ENCODE peak calls at places on chromosomes 6 and 20, in four cellular contexts. P, O, T and D are unnamed samples.

GRCh38 chr6:46985943-46986342 is 56.2 kb downstream of the ADGRF1 start:
- DNase-seq in P (no peak), O (no peak), T (no peak), D (no peak)

GRCh38 chr20:57856658-57857057 is 146.8 kb upstream of the PMEPA1 start:
- DNase-seq in P (no peak), O (no peak), T (no peak), D (no peak)

GRCh38 chr6:136628996-136629395 is 78.8 kb upstream of the MAP7 start:
- DNase-seq in P (peak), O (no peak), T (no peak), D (no peak)

GRCh38 chr6:139996253-139996834 is 621.9 kb upstream of the CITED2 start:
- DNase-seq in P (peak), O (no peak), T (peak), D (no peak)

GRCh38 chr6:38220069-38220723 is 400.7 kb downstream of the ZFAND3 start:
- DNase-seq in P (no peak), O (no peak), T (no peak), D (no peak)

GRCh38 chr6:125050663-125051318 is 88.6 kb downstream of the RNF217 start:
- DNase-seq in P (no peak), O (no peak), T (no peak), D (no peak)

GRCh38 chr6:71334768-71335167 is 46.2 kb downstream of the OGFRL1 start:
- DNase-seq in P (peak), O (no peak), T (no peak), D (no peak)

GRCh38 chr6:129321303-129321702 is 388.7 kb downstream of the ARHGAP18 start:
- DNase-seq in P (no peak), O (no peak), T (no peak), D (no peak)

GRCh38 chr6:130098317-130098716 is 79.9 kb downstream of the L3MBTL3 start:
- DNase-seq in P (no peak), O (no peak), T (no peak), D (no peak)

GRCh38 chr20:48538058-48538825 is 289.6 kb downstream of the PREX1 start:
- DNase-seq in P (peak), O (no peak), T (no peak), D (no peak)

GRCh38 chr20:57652865-57653545 is 32.8 kb upstream of the ZBP1 start:
- DNase-seq in P (peak), O (no peak), T (no peak), D (no peak)

GRCh38 chr6:134373282-134373922 is 55.5 kb upstream of the SGK1 start:
- DNase-seq in P (peak), O (no peak), T (no peak), D (no peak)

GRCh38 chr6:163338671-163339405 is 75.7 kb upstream of the QKI start:
- DNase-seq in P (no peak), O (no peak), T (no peak), D (no peak)

GRCh38 chr6:160692369-160692959 is 9.6 kb upstream of the PLG start:
- DNase-seq in P (no peak), O (no peak), T (no peak), D (no peak)

GRCh38 chr6:19906161-19906560 is 69.0 kb downstream of the ID4 start:
- DNase-seq in P (no peak), O (no peak), T (no peak), D (no peak)

GRCh38 chr6:27156874-27157460 is 90.5 kb upstream of the PRSS16 start:
- DNase-seq in P (no peak), O (no peak), T (no peak), D (no peak)

GRCh38 chr6:4180653-4181255 is 45.4 kb upstream of the ECI2 start:
- DNase-seq in P (peak), O (no peak), T (no peak), D (no peak)

GRCh38 chr20:50245561-50246366 is 55.1 kb downstream of the CEBPB start:
- DNase-seq in P (peak), O (no peak), T (no peak), D (no peak)

GRCh38 chr6:129236110-129236509 is 353.2 kb downstream of the LAMA2 start:
- DNase-seq in P (no peak), O (no peak), T (no peak), D (no peak)

GRCh38 chr20:48879609-48880008 is 41.9 kb upstream of the ARFGEF2 start:
- DNase-seq in P (peak), O (no peak), T (no peak), D (no peak)

GRCh38 chr6:43951756-43952675 is 175.2 kb downstream of the MRPL14 start:
- DNase-seq in P (no peak), O (no peak), T (no peak), D (no peak)

GRCh38 chr6:38234141-38234540 is 405.6 kb downstream of the BTBD9 start:
- DNase-seq in P (no peak), O (no peak), T (no peak), D (no peak)

GRCh38 chr6:150813319-150813992 is 52.0 kb upstream of the MTHFD1L start:
- DNase-seq in P (peak), O (no peak), T (no peak), D (no peak)

GRCh38 chr6:148983986-148984385 is 237.2 kb downstream of the UST start:
- DNase-seq in P (no peak), O (no peak), T (no peak), D (no peak)

GRCh38 chr6:134532694-134533624 is 215.0 kb upstream of the SGK1 start:
- DNase-seq in P (no peak), O (no peak), T (no peak), D (no peak)

GRCh38 chr6:11126876-11127275 is 15.4 kb upstream of the ERVFRD-1 start:
- DNase-seq in P (no peak), O (no peak), T (no peak), D (no peak)